ENCODE peak calls at places on chromosomes 13 and 19, in ten cellular contexts. P is Panc1, A is fibroblast of the aortic adventitia, E is dorsolateral prefrontal cortex, R is heart right ventricle, W is neuronal stem cell, Z is tibial nerve, T is fibroblast of mammary gland, S is adipocyte, J is cardiac fibroblast. Y is an unnamed sample.

GRCh38 chr13:63693696-63694095 is 2278.0 kb upstream of the PCDH20 start:
- DNase-seq in P (no peak), A (no peak), E (no peak), R (no peak), W (no peak), Z (no peak), T (no peak), S (no peak), J (no peak), Y (no peak)

GRCh38 chr19:37470216-37470615 is 1.1 kb downstream of the ZNF570 start:
- DNase-seq in P (no peak), A (no peak), E (no peak), R (no peak), W (no peak), Z (no peak), T (no peak), S (no peak), J (no peak), Y (no peak)

GRCh38 chr13:92838786-92839185 is 387.8 kb upstream of the GPC6 start:
- DNase-seq in P (no peak), A (peak), E (no peak), R (no peak), W (no peak), Z (no peak), T (peak), S (no peak), J (peak), Y (peak)

GRCh38 chr13:98083507-98083906 is 59.4 kb upstream of the FARP1 start:
- DNase-seq in P (no peak), A (peak), E (no peak), R (no peak), W (no peak), Z (no peak), T (peak), S (peak), J (peak), Y (peak)

GRCh38 chr13:75699062-75699461 is 62.9 kb downstream of the LMO7 start:
- DNase-seq in P (no peak), A (no peak), E (no peak), R (no peak), W (no peak), Z (no peak), T (no peak), S (no peak), J (no peak), Y (no peak)

GRCh38 chr13:35499131-35500051 is 22.9 kb upstream of the MAB21L1 start:
- DNase-seq in P (no peak), A (no peak), E (peak), R (no peak), W (no peak), Z (no peak), T (no peak), S (peak), J (no peak), Y (no peak)

GRCh38 chr13:106155411-106155810 is 380.1 kb downstream of the EFNB2 start:
- DNase-seq in P (no peak), A (no peak), E (no peak), R (no peak), W (no peak), Z (no peak), T (peak), S (no peak), J (no peak), Y (no peak)

GRCh38 chr13:55977436-55977835 is 1163.3 kb upstream of the PRR20A start:
- DNase-seq in P (no peak), A (no peak), E (no peak), R (no peak), W (no peak), Z (no peak), T (no peak), S (no peak), J (no peak), Y (no peak)

GRCh38 chr19:53865918-53866696 is 1.6 kb upstream of the MYADM start:
- DNase-seq in P (no peak), A (peak), E (peak), R (peak), W (peak), Z (no peak), T (peak), S (peak), J (peak), Y (no peak)

GRCh38 chr19:39160889-39161672 is 35.5 kb downstream of the PAK4 start:
- DNase-seq in P (no peak), A (peak), E (no peak), R (no peak), W (no peak), Z (no peak), T (peak), S (no peak), J (no peak), Y (no peak)

GRCh38 chr13:44303681-44304432 is 69.8 kb upstream of the SERP2 start:
- DNase-seq in P (no peak), A (peak), E (no peak), R (peak), W (no peak), Z (no peak), T (peak), S (no peak), J (peak), Y (no peak)

GRCh38 chr13:90706631-90707030 is 640.9 kb upstream of the MIR17HG start:
- DNase-seq in P (no peak), A (no peak), E (no peak), R (no peak), W (no peak), Z (no peak), T (no peak), S (no peak), J (no peak), Y (peak)

GRCh38 chr13:109666656-109667448 is 119.5 kb downstream of the IRS2 start:
- DNase-seq in P (no peak), A (no peak), E (no peak), R (no peak), W (no peak), Z (no peak), T (peak), S (peak), J (peak), Y (no peak)

GRCh38 chr19:49595006-49595818 is 4.2 kb downstream of the PRR12 start:
- DNase-seq in P (no peak), A (no peak), E (no peak), R (no peak), W (no peak), Z (no peak), T (no peak), S (no peak), J (no peak), Y (no peak)

GRCh38 chr13:53064721-53065120 is 36.1 kb downstream of the OLFM4 start:
- DNase-seq in P (no peak), A (no peak), E (no peak), R (peak), W (no peak), Z (peak), T (peak), S (no peak), J (no peak), Y (no peak)

GRCh38 chr13:34025746-34026145 is 207.8 kb downstream of the RFC3 start:
- DNase-seq in P (no peak), A (peak), E (no peak), R (no peak), W (no peak), Z (no peak), T (peak), S (no peak), J (peak), Y (peak)

GRCh38 chr19:50480281-50481111 is 3.8 kb upstream of the GARIN5A start:
- DNase-seq in P (no peak), A (no peak), E (no peak), R (no peak), W (no peak), Z (no peak), T (no peak), S (no peak), J (no peak), Y (no peak)

GRCh38 chr19:15169541-15170285 is 31.1 kb downstream of the NOTCH3 start:
- DNase-seq in P (no peak), A (no peak), E (no peak), R (no peak), W (no peak), Z (no peak), T (no peak), S (no peak), J (no peak), Y (no peak)

GRCh38 chr13:91185294-91185863 is 162.1 kb upstream of the MIR17HG start:
- DNase-seq in P (no peak), A (peak), E (no peak), R (no peak), W (no peak), Z (no peak), T (peak), S (peak), J (peak), Y (peak)

GRCh38 chr13:71378992-71379905 is 487.8 kb downstream of the DACH1 start:
- DNase-seq in P (no peak), A (no peak), E (no peak), R (no peak), W (no peak), Z (no peak), T (no peak), S (peak), J (no peak), Y (peak)

GRCh38 chr13:76043882-76044281 is 407.8 kb downstream of the LMO7 start:
- DNase-seq in P (no peak), A (peak), E (no peak), R (no peak), W (peak), Z (no peak), T (no peak), S (peak), J (no peak), Y (no peak)

GRCh38 chr13:42334329-42334706 is 62.4 kb downstream of the AKAP11 start:
- DNase-seq in P (no peak), A (no peak), E (no peak), R (no peak), W (no peak), Z (no peak), T (no peak), S (no peak), J (no peak), Y (no peak)

GRCh38 chr13:110638253-110638652 is 22.9 kb downstream of the NAXD start:
- DNase-seq in P (no peak), A (no peak), E (no peak), R (no peak), W (no peak), Z (no peak), T (no peak), S (no peak), J (no peak), Y (no peak)

GRCh38 chr19:17834350-17835181 is 13.2 kb downstream of the JAK3 start:
- DNase-seq in P (no peak), A (no peak), E (no peak), R (no peak), W (no peak), Z (no peak), T (no peak), S (no peak), J (no peak), Y (no peak)

GRCh38 chr13:108496364-108497215 is 132.8 kb upstream of the MYO16 start:
- DNase-seq in P (no peak), A (no peak), E (no peak), R (no peak), W (peak), Z (no peak), T (peak), S (peak), J (peak), Y (no peak)

GRCh38 chr19:1038995-1039645 is 787 bp upstream of the ABCA7 start:
- DNase-seq in P (no peak), A (no peak), E (no peak), R (no peak), W (no peak), Z (no peak), T (no peak), S (peak), J (no peak), Y (no peak)
- H3K4me3 ChIP-seq in P (peak), A (no peak), E (peak), R (no peak), W (no peak), Z (peak), T (peak), S (peak), J (no peak), Y (no peak)

GRCh38 chr13:99505814-99506269 is 4.6 kb downstream of the TM9SF2 start:
- DNase-seq in P (no peak), A (peak), E (no peak), R (no peak), W (no peak), Z (no peak), T (peak), S (peak), J (peak), Y (no peak)
- H3K4me3 ChIP-seq in P (no peak), A (no peak), E (no peak), R (no peak), W (no peak), Z (no peak), T (no peak), S (peak), J (no peak), Y (no peak)

DNA sequence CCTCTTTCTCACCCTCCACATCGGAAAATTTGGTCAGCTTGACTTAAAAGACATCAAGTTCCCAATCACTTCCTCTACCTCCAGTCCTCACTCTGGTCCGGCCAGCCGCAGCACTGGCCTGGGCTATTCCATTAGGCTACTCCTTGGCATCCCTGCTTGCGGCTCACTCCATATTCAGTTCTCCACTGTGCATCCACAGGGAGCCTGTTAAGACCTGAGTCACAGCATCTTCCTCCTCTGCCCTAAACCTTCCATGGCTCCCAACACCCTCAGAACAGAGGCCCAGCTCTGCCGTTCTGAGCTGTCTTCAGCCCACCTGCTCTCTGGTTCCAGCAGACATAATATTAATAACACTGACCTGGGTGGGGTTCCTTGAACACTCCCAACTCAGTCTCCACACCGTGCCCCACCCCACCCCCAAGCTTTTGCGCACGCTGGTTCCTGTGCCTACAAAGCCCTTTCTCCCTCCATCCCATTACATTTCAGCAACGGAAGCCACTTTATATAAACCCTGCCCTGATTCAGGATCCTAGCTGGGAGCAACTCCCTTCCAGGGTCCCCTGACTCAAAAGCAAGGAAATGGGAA is 991 bp downstream of the ZNF792 start:
- DNase-seq in P (no peak), A (no peak), E (peak), R (no peak), W (no peak), Z (no peak), T (no peak), S (peak), J (no peak), Y (no peak)
- H3K4me3 ChIP-seq in P (peak), A (peak), E (peak), R (peak), W (peak), Z (peak), T (peak), S (peak), J (peak), Y (peak)

GRCh38 chr13:26558912-26559485 is 1.5 kb downstream of the WASF3 start:
- DNase-seq in P (no peak), A (peak), E (no peak), R (no peak), W (peak), Z (no peak), T (no peak), S (peak), J (no peak), Y (no peak)
- H3K4me3 ChIP-seq in P (no peak), A (peak), E (peak), R (no peak), W (peak), Z (peak), T (peak), S (peak), J (no peak), Y (peak)

DNA sequence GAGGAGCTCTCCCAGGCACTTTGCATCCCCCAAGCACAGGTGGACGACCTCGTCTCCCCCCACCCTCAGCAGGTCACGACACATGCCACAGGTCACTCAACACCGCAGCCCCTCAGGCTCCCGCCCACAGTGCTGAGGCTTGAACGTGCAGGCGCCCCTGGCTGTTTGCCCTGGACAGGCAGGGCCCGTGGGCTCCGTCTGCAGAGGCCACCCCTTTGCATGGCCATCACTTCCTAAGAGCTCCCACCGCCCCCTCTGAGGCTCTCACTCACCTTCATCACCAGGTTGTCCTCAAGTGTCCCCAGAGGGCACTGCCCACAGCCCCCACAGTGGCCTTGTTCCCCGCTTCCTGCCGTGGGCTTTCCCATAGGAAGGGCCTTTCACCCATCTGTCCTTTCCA is 132.1 kb upstream of the MCF2L start:
- DNase-seq in P (no peak), A (no peak), E (no peak), R (no peak), W (no peak), Z (no peak), T (no peak), S (no peak), J (no peak), Y (no peak)
- H3K4me3 ChIP-seq in P (no peak), A (no peak), E (peak), R (no peak), W (no peak), Z (no peak), T (no peak), S (no peak), J (no peak), Y (no peak)

DNA sequence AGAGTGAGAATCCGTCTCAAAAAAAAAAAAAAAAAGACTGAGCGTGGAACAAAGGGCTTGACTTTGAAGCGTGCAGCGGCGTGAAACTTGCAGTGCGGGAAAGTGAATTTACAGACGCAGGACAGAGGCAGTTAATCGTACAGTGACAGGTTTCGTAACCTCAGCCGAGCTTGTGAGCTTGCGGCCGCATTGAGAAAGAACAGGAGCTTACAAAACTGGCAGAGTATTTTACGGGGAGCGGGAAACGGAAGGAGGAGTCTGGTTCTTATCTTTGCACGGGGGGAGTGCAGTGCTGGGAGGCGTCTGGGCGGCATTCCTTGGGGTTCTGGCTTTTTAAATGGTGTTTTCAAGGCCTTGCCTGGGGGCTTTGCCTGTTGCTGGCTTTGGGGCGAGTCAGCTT is 6.0 kb upstream of the BSG start:
- DNase-seq in P (no peak), A (peak), E (no peak), R (no peak), W (no peak), Z (no peak), T (peak), S (no peak), J (peak), Y (no peak)
- H3K4me3 ChIP-seq in P (no peak), A (no peak), E (no peak), R (no peak), W (no peak), Z (no peak), T (no peak), S (peak), J (no peak), Y (no peak)

GRCh38 chr19:4136680-4137088 is 12.8 kb upstream of the MAP2K2 start:
- DNase-seq in P (no peak), A (no peak), E (no peak), R (no peak), W (no peak), Z (no peak), T (no peak), S (no peak), J (no peak), Y (no peak)

GRCh38 chr19:4134351-4134750 is 10.4 kb upstream of the MAP2K2 start:
- DNase-seq in P (no peak), A (peak), E (no peak), R (no peak), W (no peak), Z (no peak), T (no peak), S (no peak), J (no peak), Y (no peak)

GRCh38 chr19:4140237-4140711 is 13.2 kb upstream of the CREB3L3 start:
- DNase-seq in P (no peak), A (peak), E (peak), R (no peak), W (peak), Z (no peak), T (peak), S (peak), J (peak), Y (no peak)

GRCh38 chr19:4139614-4140236 is 13.7 kb upstream of the CREB3L3 start:
- DNase-seq in P (peak), A (peak), E (peak), R (peak), W (peak), Z (peak), T (peak), S (peak), J (peak), Y (no peak)

DNA sequence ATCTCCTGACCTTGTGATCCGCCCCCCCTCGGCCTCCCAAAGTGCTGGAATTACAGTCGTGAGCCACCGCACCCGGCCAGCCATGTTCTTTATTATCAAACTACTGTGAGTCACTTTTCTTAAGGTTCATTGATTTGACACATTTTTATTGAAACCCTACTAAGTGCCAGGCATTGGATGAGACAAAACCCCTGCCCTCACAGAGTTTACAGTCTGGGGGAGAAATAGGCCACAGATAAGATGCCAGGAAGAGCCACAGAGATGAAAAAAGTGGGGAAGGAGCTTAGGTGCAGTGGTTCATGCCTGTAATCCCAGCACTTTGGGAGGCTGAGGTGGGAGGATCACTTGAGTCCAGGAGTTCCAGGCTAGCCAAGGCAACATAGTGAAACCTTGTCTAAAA is 14.5 kb upstream of the MAP2K2 start:
- DNase-seq in P (no peak), A (no peak), E (no peak), R (no peak), W (no peak), Z (no peak), T (no peak), S (no peak), J (no peak), Y (no peak)
- H3K4me3 ChIP-seq in P (no peak), A (no peak), E (no peak), R (no peak), W (no peak), Z (no peak), T (no peak), S (no peak), J (no peak), Y (no peak)

Y was measured in retinal pigment epithelial cell.